ENCODE peak calls at places on chromosomes 3 and 15, in four cellular contexts. One of them, this sample, is unnamed.

GRCh38 chr15:81828135-81828534 is 217.7 kb downstream of the MEX3B start:
- DNase-seq in SJSA1: no peak
- DNase-seq in tibial nerve: no peak
- DNase-seq in esophagus squamous epithelium: no peak
- DNase-seq in this sample: no peak

GRCh38 chr3:141316851-141317250 is 51.5 kb upstream of the ZBTB38 start:
- DNase-seq in SJSA1: no peak
- DNase-seq in tibial nerve: no peak
- DNase-seq in esophagus squamous epithelium: no peak
- DNase-seq in this sample: no peak

GRCh38 chr3:107013606-107014005 is 363.6 kb upstream of the CCDC54 start:
- DNase-seq in SJSA1: no peak
- DNase-seq in tibial nerve: no peak
- DNase-seq in esophagus squamous epithelium: no peak
- DNase-seq in this sample: no peak

GRCh38 chr3:75220932-75221331 is 443.2 kb upstream of the FRG2C start:
- DNase-seq in SJSA1: no peak
- DNase-seq in tibial nerve: no peak
- DNase-seq in esophagus squamous epithelium: no peak
- DNase-seq in this sample: no peak

GRCh38 chr3:37892917-37893595 is 31.4 kb downstream of the CTDSPL start:
- DNase-seq in SJSA1: no peak
- DNase-seq in tibial nerve: peak; percentile 49
- DNase-seq in esophagus squamous epithelium: no peak
- DNase-seq in this sample: no peak

GRCh38 chr3:144237351-144237750 is 265.7 kb downstream of the DIPK2A start:
- DNase-seq in SJSA1: no peak
- DNase-seq in tibial nerve: no peak
- DNase-seq in esophagus squamous epithelium: no peak
- DNase-seq in this sample: no peak

GRCh38 chr15:35107122-35107521 is 22.0 kb upstream of the NANOGP8 start:
- DNase-seq in SJSA1: no peak
- DNase-seq in tibial nerve: no peak
- DNase-seq in esophagus squamous epithelium: no peak
- DNase-seq in this sample: no peak

GRCh38 chr3:132034486-132035464 is at the start of gene CPNE4:
- DNase-seq in SJSA1: peak; percentile 76
- DNase-seq in tibial nerve: peak; percentile 58
- DNase-seq in esophagus squamous epithelium: no peak
- DNase-seq in this sample: peak; percentile 32

GRCh38 chr15:65580287-65580686 is 30.6 kb downstream of the INTS14 start:
- DNase-seq in SJSA1: no peak
- DNase-seq in tibial nerve: no peak
- DNase-seq in esophagus squamous epithelium: no peak
- DNase-seq in this sample: no peak

GRCh38 chr3:123781138-123781537 is 103.0 kb downstream of the MYLK start:
- DNase-seq in SJSA1: no peak
- DNase-seq in tibial nerve: no peak
- DNase-seq in esophagus squamous epithelium: no peak
- DNase-seq in this sample: no peak

GRCh38 chr15:73593278-73594074 is 39.7 kb downstream of the NPTN start:
- DNase-seq in SJSA1: no peak
- DNase-seq in tibial nerve: peak; percentile 44
- DNase-seq in esophagus squamous epithelium: no peak
- DNase-seq in this sample: no peak

GRCh38 chr3:186209810-186210752 is 101.2 kb upstream of the ETV5 start:
- DNase-seq in SJSA1: peak; percentile 53
- DNase-seq in tibial nerve: no peak
- DNase-seq in esophagus squamous epithelium: no peak
- DNase-seq in this sample: no peak

GRCh38 chr3:23664459-23664858 is 141.3 kb upstream of the UBE2E1 start:
- DNase-seq in SJSA1: no peak
- DNase-seq in tibial nerve: no peak
- DNase-seq in esophagus squamous epithelium: no peak
- DNase-seq in this sample: no peak

GRCh38 chr15:90913398-90913944 is 10.4 kb downstream of the MAN2A2 start:
- DNase-seq in SJSA1: no peak
- DNase-seq in tibial nerve: no peak
- DNase-seq in esophagus squamous epithelium: no peak
- DNase-seq in this sample: no peak

GRCh38 chr3:13548696-13549512 is at the start of gene FBLN2:
- DNase-seq in SJSA1: no peak
- DNase-seq in tibial nerve: no peak
- DNase-seq in esophagus squamous epithelium: no peak
- DNase-seq in this sample: peak; percentile 11

GRCh38 chr3:56645407-56645806 is 37.7 kb downstream of the TASOR start:
- DNase-seq in SJSA1: no peak
- DNase-seq in tibial nerve: no peak
- DNase-seq in esophagus squamous epithelium: no peak
- DNase-seq in this sample: no peak
- H3K36me3 ChIP-seq in SJSA1: peaks cover 12% of the 10 kb centered on the region
- H3K36me3 ChIP-seq in tibial nerve: no peaks in the 10 kb centered on the region
- H3K36me3 ChIP-seq in esophagus squamous epithelium: peaks cover 100% of the 10 kb centered on the region
- H3K36me3 ChIP-seq in this sample: peaks cover 40% of the 10 kb centered on the region

GRCh38 chr15:49094923-49095322 is 48.7 kb upstream of the SECISBP2L start:
- DNase-seq in SJSA1: no peak
- DNase-seq in tibial nerve: no peak
- DNase-seq in esophagus squamous epithelium: no peak
- DNase-seq in this sample: no peak
- H3K36me3 ChIP-seq in SJSA1: peaks cover 3% of the 10 kb centered on the region
- H3K36me3 ChIP-seq in tibial nerve: no peaks in the 10 kb centered on the region
- H3K36me3 ChIP-seq in esophagus squamous epithelium: peaks cover under 1% of the 10 kb centered on the region
- H3K36me3 ChIP-seq in this sample: no peaks in the 10 kb centered on the region

GRCh38 chr15:85571780-85572179 is 191.4 kb downstream of the AKAP13 start:
- DNase-seq in SJSA1: no peak
- DNase-seq in tibial nerve: no peak
- DNase-seq in esophagus squamous epithelium: no peak
- DNase-seq in this sample: no peak
- H3K36me3 ChIP-seq in SJSA1: peaks cover 7% of the 10 kb centered on the region
- H3K36me3 ChIP-seq in tibial nerve: no peaks in the 10 kb centered on the region
- H3K36me3 ChIP-seq in esophagus squamous epithelium: peaks cover 23% of the 10 kb centered on the region
- H3K36me3 ChIP-seq in this sample: peaks cover 3% of the 10 kb centered on the region

DNA sequence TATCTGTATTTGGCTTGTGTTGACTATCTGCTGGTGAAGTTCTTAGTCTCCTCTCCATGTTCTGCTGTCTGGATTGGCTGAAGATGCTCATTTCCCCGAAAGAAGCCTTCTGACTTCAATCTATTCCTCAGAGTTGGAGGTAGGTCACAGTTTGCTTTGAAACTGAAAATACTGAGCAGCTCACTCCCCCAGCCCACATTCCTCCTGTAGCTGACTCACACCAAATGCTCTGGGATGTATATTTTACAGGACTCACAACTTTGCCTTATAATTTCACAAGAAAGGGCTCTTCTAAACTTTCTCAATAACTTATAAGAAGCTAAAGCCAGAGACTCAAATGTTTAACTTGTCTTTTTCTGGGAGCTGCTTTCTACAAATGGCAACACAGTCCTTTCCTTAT is 36.3 kb upstream of the SNX4 start:
- DNase-seq in SJSA1: no peak
- DNase-seq in tibial nerve: no peak
- DNase-seq in esophagus squamous epithelium: no peak
- DNase-seq in this sample: no peak
- H3K36me3 ChIP-seq in SJSA1: peaks cover 23% of the 10 kb centered on the region
- H3K36me3 ChIP-seq in tibial nerve: peaks cover 8% of the 10 kb centered on the region
- H3K36me3 ChIP-seq in esophagus squamous epithelium: peaks cover 86% of the 10 kb centered on the region
- H3K36me3 ChIP-seq in this sample: peaks cover 6% of the 10 kb centered on the region

DNA sequence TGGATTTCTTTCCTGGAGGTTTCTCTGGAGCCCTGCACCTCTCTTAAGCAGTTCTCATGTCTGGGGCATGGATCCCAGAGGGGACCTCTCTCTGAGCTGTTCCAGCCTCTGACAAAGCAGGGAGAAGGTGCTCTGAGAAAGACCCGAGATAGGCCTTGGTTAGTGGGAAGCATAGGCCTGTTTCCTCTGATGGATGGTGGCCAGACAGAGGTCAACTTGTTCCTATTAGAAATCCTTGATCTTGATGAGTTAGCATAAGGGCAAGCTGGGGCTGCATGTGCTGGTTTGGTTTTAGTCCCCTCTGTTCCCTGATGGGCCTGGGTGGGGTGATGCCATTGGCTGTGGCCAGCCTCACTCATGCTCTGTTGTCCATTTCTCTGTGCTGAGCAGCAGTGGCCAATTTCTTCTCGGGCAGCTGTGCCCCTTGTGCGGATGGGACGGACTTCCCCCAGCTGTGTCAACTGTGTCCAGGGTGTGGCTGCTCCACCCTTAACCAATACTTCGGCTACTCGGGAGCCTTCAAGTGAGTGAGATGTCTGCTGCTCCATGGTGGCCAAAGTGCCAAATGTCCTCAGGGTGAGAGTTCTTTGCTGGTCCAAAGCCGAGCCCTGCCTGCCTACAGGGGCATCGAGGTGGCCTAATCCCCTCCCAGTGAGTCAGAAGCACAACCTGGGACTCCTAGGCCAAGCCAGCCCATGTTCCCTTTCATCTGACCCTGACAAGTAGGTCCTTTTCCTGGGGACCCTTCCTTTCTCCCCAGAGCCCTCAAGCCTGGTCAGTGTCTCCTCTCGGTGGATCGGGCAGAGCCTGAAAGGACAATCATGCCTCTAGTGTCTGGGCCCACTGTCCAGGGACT is 9.0 kb downstream of the TF start:
- DNase-seq in SJSA1: no peak
- DNase-seq in tibial nerve: no peak
- DNase-seq in esophagus squamous epithelium: no peak
- DNase-seq in this sample: no peak
- H3K36me3 ChIP-seq in SJSA1: no peaks in the 10 kb centered on the region
- H3K36me3 ChIP-seq in tibial nerve: no peaks in the 10 kb centered on the region
- H3K36me3 ChIP-seq in esophagus squamous epithelium: no peaks in the 10 kb centered on the region
- H3K36me3 ChIP-seq in this sample: no peaks in the 10 kb centered on the region

GRCh38 chr3:183779896-183780450 is 45.4 kb downstream of the MAP6D1 start:
- DNase-seq in SJSA1: no peak
- DNase-seq in tibial nerve: no peak
- DNase-seq in esophagus squamous epithelium: no peak
- DNase-seq in this sample: no peak
- H3K36me3 ChIP-seq in SJSA1: peaks cover 62% of the 10 kb centered on the region
- H3K36me3 ChIP-seq in tibial nerve: peaks cover 18% of the 10 kb centered on the region
- H3K36me3 ChIP-seq in esophagus squamous epithelium: peaks cover 100% of the 10 kb centered on the region
- H3K36me3 ChIP-seq in this sample: peaks cover 18% of the 10 kb centered on the region

DNA sequence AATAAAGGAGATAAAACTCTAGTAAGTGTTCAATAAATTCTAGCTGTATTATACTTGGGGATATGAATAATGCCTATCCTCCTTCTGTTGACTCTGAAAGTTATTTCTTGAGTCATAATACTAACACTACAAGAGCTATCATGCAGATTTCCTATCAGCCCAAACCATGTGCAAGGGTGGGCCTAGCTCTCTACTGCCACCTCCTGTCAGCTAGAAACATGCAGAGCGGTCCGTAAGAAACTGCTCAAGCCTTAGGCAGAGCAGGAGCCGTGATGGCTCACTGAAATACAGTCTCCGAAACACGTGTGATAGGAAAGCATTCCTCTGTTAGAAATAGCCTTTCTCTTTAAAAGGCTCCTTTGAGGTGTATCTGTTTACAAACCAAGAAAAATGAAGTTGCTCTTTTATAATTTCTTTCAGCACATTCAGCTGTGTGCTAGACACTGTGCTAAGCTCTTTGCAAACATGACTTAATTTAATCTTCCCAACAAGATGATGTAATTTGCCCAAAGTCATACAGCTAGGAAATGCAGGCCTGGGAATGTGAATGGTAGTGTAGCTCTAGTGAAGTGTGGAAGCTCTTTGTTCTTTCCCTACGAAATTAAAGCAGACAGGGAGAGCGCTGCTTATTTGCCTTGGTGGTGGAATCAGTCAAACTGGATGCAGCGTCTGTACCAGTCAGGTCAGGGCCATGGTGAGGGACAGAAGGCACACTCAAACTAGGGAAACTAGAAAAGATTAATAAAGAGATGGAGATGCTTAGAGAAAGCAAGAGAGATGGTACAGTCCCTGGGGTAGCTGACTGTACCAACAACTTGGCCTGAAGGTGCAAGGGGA is 43.1 kb downstream of the MTHFS start:
- DNase-seq in SJSA1: peak; percentile 64
- DNase-seq in tibial nerve: peak; percentile 64
- DNase-seq in esophagus squamous epithelium: no peak
- DNase-seq in this sample: peak; percentile 62
- H3K36me3 ChIP-seq in SJSA1: peaks cover 12% of the 10 kb centered on the region
- H3K36me3 ChIP-seq in tibial nerve: no peaks in the 10 kb centered on the region
- H3K36me3 ChIP-seq in esophagus squamous epithelium: peaks cover 17% of the 10 kb centered on the region
- H3K36me3 ChIP-seq in this sample: peaks cover 4% of the 10 kb centered on the region

DNA sequence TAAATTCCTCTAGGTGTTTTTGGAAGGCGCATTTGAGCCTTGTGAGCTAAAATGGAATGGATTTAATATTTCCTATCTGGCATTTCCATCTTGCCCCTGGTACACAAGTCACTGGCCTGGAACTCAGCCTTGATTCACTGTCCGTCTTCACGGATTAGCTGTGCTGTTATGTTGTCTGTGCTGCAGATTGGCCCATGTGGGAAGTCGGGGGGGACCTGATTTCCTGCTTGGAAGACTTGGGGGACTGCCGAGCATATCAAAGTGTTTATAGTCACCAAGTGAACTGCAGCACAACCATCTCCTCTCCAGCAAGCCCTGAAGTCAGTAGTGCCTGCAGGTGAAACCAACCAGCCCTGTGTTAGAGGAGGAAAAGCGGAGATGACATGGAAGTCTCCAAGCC is 12.2 kb downstream of the GHRL start:
- DNase-seq in SJSA1: no peak
- DNase-seq in tibial nerve: no peak
- DNase-seq in esophagus squamous epithelium: no peak
- DNase-seq in this sample: no peak
- H3K36me3 ChIP-seq in SJSA1: peaks cover 47% of the 10 kb centered on the region
- H3K36me3 ChIP-seq in tibial nerve: peaks cover 29% of the 10 kb centered on the region
- H3K36me3 ChIP-seq in esophagus squamous epithelium: peaks cover 74% of the 10 kb centered on the region
- H3K36me3 ChIP-seq in this sample: peaks cover 52% of the 10 kb centered on the region

This sample was measured in CD8-positive, alpha-beta T cell.